ENCODE peak calls at places on chromosomes 2 and 18, in six cellular contexts. K is tibial artery; F is A673; J is uterus; U is left ventricle myocardium inferior; A is effector memory CD4-positive, alpha-beta T cell. M is an unnamed sample. For H3K4me1 and H3K36me3, the result is how much of the 10 kb centered on the place peaks cover.

GRCh38 chr2:84821806-84822205 is 59.1 kb downstream of the TRABD2A start:
- DNase-seq in K (no peak), F (no peak), J (no peak), U (no peak), A (no peak), M (no peak)

GRCh38 chr2:206614825-206615224 is 27.5 kb upstream of the FAM237A start:
- DNase-seq in K (no peak), F (peak), J (no peak), U (no peak), A (no peak), M (no peak)

GRCh38 chr18:76463358-76463757 is 31.7 kb downstream of the ZNF516 start:
- DNase-seq in K (no peak), F (no peak), J (no peak), U (no peak), A (no peak), M (no peak)

GRCh38 chr2:96556441-96557330 is 20.1 kb downstream of the ARID5A start:
- DNase-seq in K (no peak), F (no peak), J (no peak), U (no peak), A (no peak), M (no peak)

GRCh38 chr2:199484927-199485326 is 27.2 kb upstream of the SATB2 start:
- DNase-seq in K (no peak), F (peak), J (no peak), U (no peak), A (no peak), M (no peak)

GRCh38 chr18:58581265-58581664 is 47.6 kb downstream of the ALPK2 start:
- DNase-seq in K (no peak), F (no peak), J (no peak), U (no peak), A (no peak), M (no peak)

GRCh38 chr18:76495435-76496199 is 575 bp upstream of the ZNF516 start:
- DNase-seq in K (peak), F (peak), J (peak), U (no peak), A (no peak), M (no peak)

GRCh38 chr2:152718909-152719645 is 657 bp downstream of the ARL6IP6 start:
- DNase-seq in K (peak), F (peak), J (no peak), U (no peak), A (no peak), M (no peak)

GRCh38 chr2:54859997-54860701 is 136.7 kb downstream of the EML6 start:
- DNase-seq in K (no peak), F (peak), J (no peak), U (no peak), A (no peak), M (no peak)

GRCh38 chr18:32072321-32072720 is 19.4 kb upstream of the RNF138 start:
- DNase-seq in K (no peak), F (peak), J (no peak), U (no peak), A (no peak), M (no peak)

GRCh38 chr18:36762074-36762473 is 66.7 kb downstream of the TPGS2 start:
- DNase-seq in K (no peak), F (no peak), J (no peak), U (no peak), A (no peak), M (no peak)

GRCh38 chr2:210873631-210874030 is 317.2 kb downstream of the CPS1 start:
- DNase-seq in K (no peak), F (no peak), J (no peak), U (no peak), A (no peak), M (no peak)

GRCh38 chr2:227183657-227184367 is 19.4 kb downstream of the COL4A3 start:
- DNase-seq in K (no peak), F (no peak), J (no peak), U (no peak), A (no peak), M (no peak)

GRCh38 chr18:58671941-58672565 is 788 bp downstream of the MALT1 start:
- DNase-seq in K (no peak), F (peak), J (peak), U (peak), A (no peak), M (no peak)

GRCh38 chr2:127653421-127654083 is 7.6 kb downstream of the GPR17 start:
- DNase-seq in K (no peak), F (no peak), J (no peak), U (peak), A (no peak), M (no peak)

GRCh38 chr2:146879882-146880281 is 964.9 kb upstream of the ACVR2A start:
- DNase-seq in K (no peak), F (peak), J (no peak), U (no peak), A (no peak), M (no peak)

GRCh38 chr2:23629417-23630110 is 244.6 kb downstream of the KLHL29 start:
- DNase-seq in K (no peak), F (no peak), J (no peak), U (no peak), A (no peak), M (no peak)

GRCh38 chr2:96324716-96325037 is 440 bp upstream of the ITPRIPL1 start:
- DNase-seq in K (no peak), F (no peak), J (no peak), U (no peak), A (no peak), M (no peak)

GRCh38 chr2:20135631-20136050 is 84.2 kb upstream of the LAPTM4A start:
- DNase-seq in K (peak), F (peak), J (peak), U (peak), A (no peak), M (peak)

GRCh38 chr2:236161531-236161930 is 6.7 kb downstream of the GBX2 start:
- DNase-seq in K (no peak), F (no peak), J (no peak), U (no peak), A (no peak), M (no peak)

GRCh38 chr2:203918264-203918663 is 18.3 kb upstream of the ICOS start:
- DNase-seq in K (no peak), F (no peak), J (no peak), U (no peak), A (no peak), M (no peak)

GRCh38 chr2:212665948-212666347 is 127.3 kb upstream of the ERBB4 start:
- DNase-seq in K (no peak), F (peak), J (no peak), U (no peak), A (no peak), M (no peak)

GRCh38 chr2:237858294-237859081 is 935 bp upstream of the RAMP1 start:
- DNase-seq in K (peak), F (peak), J (peak), U (peak), A (peak), M (peak)

GRCh38 chr2:224570328-224570993 is 14.7 kb downstream of the CUL3 start:
- DNase-seq in K (no peak), F (no peak), J (no peak), U (no peak), A (no peak), M (no peak)
- H3K27ac ChIP-seq in K (no peak), F (no peak), J (no peak), U (no peak), A (no peak), M (no peak)

GRCh38 chr2:36373149-36373880 is 17.7 kb downstream of the CRIM1 start:
- DNase-seq in K (no peak), F (no peak), J (no peak), U (no peak), A (no peak), M (no peak)
- H3K4me1 ChIP-seq in K (under half), F (half or more), J (under half), U (half or more), A (under half), M (under half)

GRCh38 chr2:190972213-190972612 is 41.8 kb downstream of the STAT1 start:
- DNase-seq in K (no peak), F (no peak), J (no peak), U (no peak), A (no peak), M (no peak)
- H3K36me3 ChIP-seq in K (half or more), F (half or more), J (under half), U (half or more), A (half or more), M (under half)

GRCh38 chr2:218230882-218231281 is 13.9 kb downstream of the ARPC2 start:
- DNase-seq in K (no peak), F (peak), J (no peak), U (no peak), A (no peak), M (no peak)

GRCh38 chr2:218236829-218237228 is 19.8 kb downstream of the ARPC2 start:
- DNase-seq in K (no peak), F (no peak), J (no peak), U (no peak), A (no peak), M (no peak)

GRCh38 chr2:218233543-218233942 is 16.6 kb downstream of the ARPC2 start:
- DNase-seq in K (no peak), F (no peak), J (no peak), U (no peak), A (no peak), M (no peak)

GRCh38 chr2:218235017-218235416 is 18.0 kb downstream of the ARPC2 start:
- DNase-seq in K (no peak), F (no peak), J (no peak), U (no peak), A (no peak), M (no peak)

DNA sequence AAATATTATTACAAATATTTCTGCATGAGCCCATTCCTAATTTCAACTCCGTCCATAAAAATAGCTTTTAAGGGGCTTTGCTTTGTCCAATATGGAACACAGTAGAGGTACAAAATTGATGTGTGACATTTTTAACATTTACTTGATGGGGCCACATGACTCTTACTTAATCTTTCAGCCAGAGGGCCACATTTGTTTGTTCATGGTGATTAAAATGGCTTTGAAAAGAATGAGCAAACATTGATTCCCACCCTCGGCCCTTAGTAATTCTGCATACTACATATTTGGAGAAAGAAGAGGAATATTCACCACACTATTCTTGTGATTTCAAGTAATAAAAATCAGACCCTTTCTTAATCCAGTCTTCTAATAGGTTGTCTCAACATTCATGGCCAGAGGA is 17.5 kb downstream of the ARPC2 start:
- DNase-seq in K (no peak), F (no peak), J (no peak), U (no peak), A (no peak), M (no peak)
- H3K27ac ChIP-seq in K (no peak), F (no peak), J (no peak), U (no peak), A (no peak), M (no peak)

GRCh38 chr18:45682181-45682580 is 41.8 kb upstream of the SLC14A1 start:
- DNase-seq in K (no peak), F (no peak), J (no peak), U (no peak), A (no peak), M (no peak)

GRCh38 chr18:45684341-45685115 is 39.5 kb upstream of the SLC14A1 start:
- DNase-seq in K (no peak), F (no peak), J (no peak), U (no peak), A (no peak), M (no peak)

GRCh38 chr18:45677408-45677807 is 46.6 kb upstream of the SLC14A1 start:
- DNase-seq in K (no peak), F (no peak), J (no peak), U (no peak), A (no peak), M (no peak)

DNA sequence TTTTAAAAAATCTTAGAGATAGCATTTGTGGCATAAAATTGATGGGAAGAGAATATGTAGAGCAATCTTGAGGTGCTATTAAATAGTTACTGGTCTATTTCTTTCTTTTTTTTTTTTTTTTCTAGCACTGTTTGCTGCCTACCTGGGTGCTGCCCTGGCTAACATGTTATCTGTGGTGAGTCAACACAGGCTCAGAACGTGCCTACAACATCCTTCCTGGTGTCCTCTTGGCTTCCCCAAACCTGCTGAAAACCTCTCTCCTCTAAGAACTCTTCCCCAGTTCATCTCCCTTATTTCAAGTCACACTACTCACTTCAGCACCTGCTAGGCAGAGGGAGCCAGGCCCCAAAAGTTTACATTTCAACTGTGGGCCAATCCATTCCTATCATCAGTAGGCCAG is 45.1 kb upstream of the SLC14A1 start:
- DNase-seq in K (no peak), F (no peak), J (no peak), U (no peak), A (no peak), M (no peak)
- H3K4me1 ChIP-seq in K (under half), F (under half), J (under half), U (under half), A (under half), M (under half)

GRCh38 chr2:8279506-8279905 is 402.4 kb upstream of the ID2 start:
- DNase-seq in K (no peak), F (no peak), J (no peak), U (no peak), A (no peak), M (no peak)

GRCh38 chr2:8276071-8276470 is 405.8 kb upstream of the ID2 start:
- DNase-seq in K (no peak), F (no peak), J (no peak), U (no peak), A (no peak), M (no peak)

GRCh38 chr2:8278709-8279354 is 403.0 kb upstream of the ID2 start:
- DNase-seq in K (no peak), F (no peak), J (no peak), U (no peak), A (no peak), M (no peak)

GRCh38 chr2:8281234-8281633 is 400.6 kb upstream of the ID2 start:
- DNase-seq in K (no peak), F (no peak), J (no peak), U (no peak), A (no peak), M (no peak)

GRCh38 chr2:8277921-8278571 is 403.8 kb upstream of the ID2 start:
- DNase-seq in K (no peak), F (no peak), J (no peak), U (no peak), A (no peak), M (no peak)
- H3K36me3 ChIP-seq in K (under half), F (under half), J (under half), U (under half), A (under half), M (under half)

GRCh38 chr2:69724540-69725159 is 17.3 kb upstream of the ANXA4 start:
- DNase-seq in K (peak), F (peak), J (peak), U (peak), A (peak), M (no peak)
- H3K27ac ChIP-seq in K (no peak), F (no peak), J (no peak), U (no peak), A (no peak), M (no peak)